ENCODE peak calls at places on chromosomes 3 and 15, in nine cellular contexts. D, O, P, M, I, G, N, S and X are unnamed samples.

GRCh38 chr3:124401841-124402240 is 328.4 kb upstream of the UMPS start:
- DNase-seq in D (peak), O (no peak), P (no peak), M (no peak), I (no peak), G (no peak), N (no peak), S (peak), X (no peak)

GRCh38 chr3:171620825-171621434 is 160.7 kb upstream of the TNIK start:
- DNase-seq in D (peak), O (no peak), P (no peak), M (no peak), I (no peak), G (no peak), N (no peak), S (peak), X (no peak)

GRCh38 chr3:186287723-186288122 is 74.3 kb downstream of the DGKG start:
- DNase-seq in D (peak), O (no peak), P (no peak), M (no peak), I (no peak), G (no peak), N (no peak), S (peak), X (no peak)

GRCh38 chr3:8996681-8997121 is 33.4 kb upstream of the RAD18 start:
- DNase-seq in D (peak), O (no peak), P (no peak), M (no peak), I (no peak), G (no peak), N (no peak), S (peak), X (peak)

GRCh38 chr15:81093961-81094360 is 40.1 kb upstream of the CFAP161 start:
- DNase-seq in D (no peak), O (no peak), P (no peak), M (no peak), I (no peak), G (no peak), N (no peak), S (no peak), X (no peak)

GRCh38 chr3:132016061-132017041 is 18.5 kb downstream of the CPNE4 start:
- DNase-seq in D (peak), O (no peak), P (no peak), M (no peak), I (no peak), G (no peak), N (no peak), S (no peak), X (no peak)

GRCh38 chr15:83747050-83747717 is 93.3 kb downstream of the ADAMTSL3 start:
- DNase-seq in D (no peak), O (no peak), P (no peak), M (no peak), I (no peak), G (no peak), N (no peak), S (peak), X (no peak)

GRCh38 chr3:71195492-71195891 is 388.0 kb downstream of the FOXP1 start:
- DNase-seq in D (peak), O (no peak), P (no peak), M (no peak), I (peak), G (no peak), N (no peak), S (peak), X (no peak)

GRCh38 chr3:13078158-13078905 is 5.1 kb upstream of the IQSEC1 start:
- DNase-seq in D (no peak), O (no peak), P (no peak), M (no peak), I (no peak), G (no peak), N (peak), S (no peak), X (no peak)

GRCh38 chr15:56146756-56147155 is 96.9 kb downstream of the RFX7 start:
- DNase-seq in D (peak), O (no peak), P (no peak), M (no peak), I (no peak), G (no peak), N (no peak), S (no peak), X (no peak)